ENCODE peak calls at places on chromosomes 5 and 9, in nine cellular contexts. B is kidney, Y is mucosa of gallbladder, I is heart right ventricle, D is left ventricle myocardium superior, N is NCI-H510A treated with DMSO at 0.1 percent for 48 hours, J is T follicular helper cell, K is psoas muscle, R is D341Med. G is an unnamed sample.

GRCh38 chr5:177357459-177358332 is at the start of gene RGS14:
- DNase-seq in B (peak; percentile 83), Y (no peak), I (peak; percentile 46), D (peak; percentile 49), N (peak; percentile 40), J (peak; percentile 59), K (peak; percentile 54), R (no peak), G (no peak)

GRCh38 chr5:6780802-6781391 is 67.7 kb downstream of the TENT4A start:
- DNase-seq in B (no peak), Y (no peak), I (no peak), D (no peak), N (no peak), J (no peak), K (no peak), R (no peak), G (no peak)

GRCh38 chr5:178394074-178394473 is 161.5 kb upstream of the PHYKPL start:
- DNase-seq in B (peak; percentile 37), Y (no peak), I (no peak), D (no peak), N (no peak), J (no peak), K (no peak), R (peak; percentile 21), G (peak; percentile 52)

GRCh38 chr5:143443330-143443729 is 39.8 kb upstream of the NR3C1 start:
- DNase-seq in B (no peak), Y (no peak), I (no peak), D (no peak), N (no peak), J (no peak), K (no peak), R (no peak), G (no peak)

GRCh38 chr5:31824886-31825774 is 186.2 kb downstream of the PDZD2 start:
- DNase-seq in B (no peak), Y (peak; percentile 43), I (no peak), D (no peak), N (peak; percentile 23), J (no peak), K (no peak), R (peak; percentile 59), G (no peak)

GRCh38 chr5:145778144-145778900 is 56.8 kb downstream of the PRELID2 start:
- DNase-seq in B (no peak), Y (no peak), I (peak; percentile 23), D (no peak), N (no peak), J (no peak), K (peak; percentile 60), R (no peak), G (no peak)

GRCh38 chr9:129027685-129028191 is 393 bp downstream of the SH3GLB2 start:
- DNase-seq in B (peak; percentile 92), Y (peak; percentile 16), I (no peak), D (no peak), N (peak; percentile 58), J (peak; percentile 66), K (no peak), R (no peak), G (peak; percentile 47)

GRCh38 chr5:167902298-167902697 is 389.1 kb upstream of the WWC1 start:
- DNase-seq in B (no peak), Y (no peak), I (no peak), D (no peak), N (no peak), J (no peak), K (no peak), R (no peak), G (no peak)

GRCh38 chr9:69036319-69036718 is 767 bp downstream of the FXN start:
- DNase-seq in B (no peak), Y (no peak), I (no peak), D (no peak), N (no peak), J (peak; percentile 7), K (no peak), R (no peak), G (no peak)

GRCh38 chr5:58818515-58818914 is 235.6 kb downstream of the RAB3C start:
- DNase-seq in B (no peak), Y (no peak), I (no peak), D (no peak), N (no peak), J (no peak), K (no peak), R (peak; percentile 51), G (no peak)

GRCh38 chr5:92401492-92401891 is 1018.4 kb upstream of the ARRDC3 start:
- DNase-seq in B (no peak), Y (no peak), I (no peak), D (no peak), N (no peak), J (no peak), K (no peak), R (no peak), G (no peak)

GRCh38 chr9:89179920-89180667 is 1.5 kb upstream of the SHC3 start:
- DNase-seq in B (peak; percentile 96), Y (peak; percentile 92), I (peak; percentile 86), D (peak; percentile 91), N (peak; percentile 96), J (no peak), K (peak; percentile 92), R (peak; percentile 89), G (peak; percentile 97)

GRCh38 chr5:82641362-82641988 is 363.3 kb upstream of the RPS23 start:
- DNase-seq in B (peak; percentile 64), Y (peak; percentile 85), I (no peak), D (peak; percentile 41), N (peak; percentile 79), J (no peak), K (peak; percentile 66), R (peak; percentile 67), G (peak; percentile 94)

GRCh38 chr5:1105350-1106265 is 6.3 kb downstream of the SLC12A7 start:
- DNase-seq in B (no peak), Y (peak; percentile 78), I (no peak), D (peak; percentile 45), N (no peak), J (peak; percentile 59), K (no peak), R (no peak), G (no peak)

G was measured in lower leg skin.